ENCODE peak calls at places on chromosome 1, in eight cellular contexts. One of them, this sample, is unnamed.

GRCh38 chr1:66532214-66532613 is 1.7 kb upstream of the SGIP1 start:
- DNase-seq in SK-N-SH: no peak
- DNase-seq in GM23338: no peak
- DNase-seq in PC-3: no peak
- DNase-seq in OCI-LY7: no peak
- DNase-seq in PC-9: no peak
- DNase-seq in hepatocyte: no peak
- DNase-seq in MM.1S: no peak
- DNase-seq in this sample: no peak

GRCh38 chr1:54371936-54372385 is 34.2 kb downstream of the SSBP3 start:
- DNase-seq in SK-N-SH: no peak
- DNase-seq in GM23338: no peak
- DNase-seq in PC-3: no peak
- DNase-seq in OCI-LY7: no peak
- DNase-seq in PC-9: no peak
- DNase-seq in hepatocyte: no peak
- DNase-seq in MM.1S: no peak
- DNase-seq in this sample: no peak

GRCh38 chr1:63731117-63732043 is 42.4 kb upstream of the ROR1 start:
- DNase-seq in SK-N-SH: no peak
- DNase-seq in GM23338: peak; percentile 96
- DNase-seq in PC-3: peak; percentile 99
- DNase-seq in OCI-LY7: no peak
- DNase-seq in PC-9: peak; percentile 95
- DNase-seq in hepatocyte: peak; percentile 47
- DNase-seq in MM.1S: no peak
- DNase-seq in this sample: peak; percentile 95

GRCh38 chr1:77783141-77783540 is 3.7 kb downstream of the MIGA1 start:
- DNase-seq in SK-N-SH: no peak
- DNase-seq in GM23338: no peak
- DNase-seq in PC-3: peak; percentile 75
- DNase-seq in OCI-LY7: no peak
- DNase-seq in PC-9: no peak
- DNase-seq in hepatocyte: no peak
- DNase-seq in MM.1S: no peak
- DNase-seq in this sample: no peak

GRCh38 chr1:214494706-214495105 is 56.7 kb downstream of the PTPN14 start:
- DNase-seq in SK-N-SH: no peak
- DNase-seq in GM23338: no peak
- DNase-seq in PC-3: peak; percentile 89
- DNase-seq in OCI-LY7: no peak
- DNase-seq in PC-9: peak; percentile 99
- DNase-seq in hepatocyte: peak; percentile 29
- DNase-seq in MM.1S: no peak
- DNase-seq in this sample: no peak

GRCh38 chr1:151611288-151611790 is 511 bp upstream of the SNX27 start:
- DNase-seq in SK-N-SH: no peak
- DNase-seq in GM23338: no peak
- DNase-seq in PC-3: peak; percentile 71
- DNase-seq in OCI-LY7: no peak
- DNase-seq in PC-9: peak; percentile 95
- DNase-seq in hepatocyte: peak; percentile 85
- DNase-seq in MM.1S: no peak
- DNase-seq in this sample: peak; percentile 86

GRCh38 chr1:207152792-207153434 is 48.9 kb downstream of the C4BPA start:
- DNase-seq in SK-N-SH: no peak
- DNase-seq in GM23338: no peak
- DNase-seq in PC-3: peak; percentile 83
- DNase-seq in OCI-LY7: no peak
- DNase-seq in PC-9: peak; percentile 75
- DNase-seq in hepatocyte: no peak
- DNase-seq in MM.1S: no peak
- DNase-seq in this sample: no peak

GRCh38 chr1:46724991-46725735 is 6.2 kb upstream of the EFCAB14 start:
- DNase-seq in SK-N-SH: peak; percentile 65
- DNase-seq in GM23338: peak; percentile 91
- DNase-seq in PC-3: peak; percentile 86
- DNase-seq in OCI-LY7: peak; percentile 77
- DNase-seq in PC-9: peak; percentile 45
- DNase-seq in hepatocyte: peak; percentile 88
- DNase-seq in MM.1S: peak; percentile 75
- DNase-seq in this sample: peak; percentile 86

GRCh38 chr1:153565529-153566374 is at the start of gene S100A2:
- DNase-seq in SK-N-SH: no peak
- DNase-seq in GM23338: no peak
- DNase-seq in PC-3: peak; percentile 98
- DNase-seq in OCI-LY7: no peak
- DNase-seq in PC-9: peak; percentile 86
- DNase-seq in hepatocyte: peak; percentile 79
- DNase-seq in MM.1S: no peak
- DNase-seq in this sample: peak; percentile 98

GRCh38 chr1:52571783-52572182 is 18.9 kb upstream of the TUT4 start:
- DNase-seq in SK-N-SH: no peak
- DNase-seq in GM23338: peak; percentile 31
- DNase-seq in PC-3: peak; percentile 22
- DNase-seq in OCI-LY7: peak; percentile 29
- DNase-seq in PC-9: peak; percentile 46
- DNase-seq in hepatocyte: no peak
- DNase-seq in MM.1S: peak; percentile 35
- DNase-seq in this sample: no peak

GRCh38 chr1:207811920-207812720 is 60.3 kb downstream of the CD46 start:
- DNase-seq in SK-N-SH: peak; percentile 70
- DNase-seq in GM23338: peak; percentile 61
- DNase-seq in PC-3: peak; percentile 36
- DNase-seq in OCI-LY7: no peak
- DNase-seq in PC-9: no peak
- DNase-seq in hepatocyte: peak; percentile 51
- DNase-seq in MM.1S: no peak
- DNase-seq in this sample: peak; percentile 31

GRCh38 chr1:19949016-19949415 is 25.6 kb upstream of the PLA2G2E start:
- DNase-seq in SK-N-SH: no peak
- DNase-seq in GM23338: no peak
- DNase-seq in PC-3: peak; percentile 90
- DNase-seq in OCI-LY7: no peak
- DNase-seq in PC-9: peak; percentile 89
- DNase-seq in hepatocyte: no peak
- DNase-seq in MM.1S: no peak
- DNase-seq in this sample: peak; percentile 95

GRCh38 chr1:28592314-28593071 is 428 bp downstream of the RAB42 start:
- DNase-seq in SK-N-SH: peak; percentile 79
- DNase-seq in GM23338: peak; percentile 42
- DNase-seq in PC-3: no peak
- DNase-seq in OCI-LY7: no peak
- DNase-seq in PC-9: no peak
- DNase-seq in hepatocyte: peak; percentile 39
- DNase-seq in MM.1S: no peak
- DNase-seq in this sample: peak; percentile 39

GRCh38 chr1:40818264-40818961 is 34.8 kb downstream of the KCNQ4 start:
- DNase-seq in SK-N-SH: no peak
- DNase-seq in GM23338: peak; percentile 97
- DNase-seq in PC-3: no peak
- DNase-seq in OCI-LY7: peak; percentile 84
- DNase-seq in PC-9: no peak
- DNase-seq in hepatocyte: peak; percentile 66
- DNase-seq in MM.1S: peak; percentile 73
- DNase-seq in this sample: peak; percentile 59

GRCh38 chr1:112702420-112703261 is 4.3 kb downstream of the RHOC start:
- DNase-seq in SK-N-SH: no peak
- DNase-seq in GM23338: no peak
- DNase-seq in PC-3: no peak
- DNase-seq in OCI-LY7: no peak
- DNase-seq in PC-9: no peak
- DNase-seq in hepatocyte: no peak
- DNase-seq in MM.1S: no peak
- DNase-seq in this sample: no peak

GRCh38 chr1:16006552-16007485 is 2.8 kb downstream of the SRARP start:
- DNase-seq in SK-N-SH: no peak
- DNase-seq in GM23338: no peak
- DNase-seq in PC-3: peak; percentile 46
- DNase-seq in OCI-LY7: peak; percentile 26
- DNase-seq in PC-9: peak; percentile 52
- DNase-seq in hepatocyte: no peak
- DNase-seq in MM.1S: peak; percentile 26
- DNase-seq in this sample: peak; percentile 60

GRCh38 chr1:237932806-237933205 is 42.1 kb upstream of the ZP4 start:
- DNase-seq in SK-N-SH: no peak
- DNase-seq in GM23338: no peak
- DNase-seq in PC-3: no peak
- DNase-seq in OCI-LY7: no peak
- DNase-seq in PC-9: no peak
- DNase-seq in hepatocyte: no peak
- DNase-seq in MM.1S: no peak
- DNase-seq in this sample: no peak
- H3K4me1 ChIP-seq in SK-N-SH: no peaks in the 10 kb centered on the region
- H3K4me1 ChIP-seq in GM23338: no peaks in the 10 kb centered on the region
- H3K4me1 ChIP-seq in PC-3: no peaks in the 10 kb centered on the region
- H3K4me1 ChIP-seq in OCI-LY7: no peaks in the 10 kb centered on the region
- H3K4me1 ChIP-seq in PC-9: no peaks in the 10 kb centered on the region
- H3K4me1 ChIP-seq in hepatocyte: no peaks in the 10 kb centered on the region
- H3K4me1 ChIP-seq in MM.1S: no peaks in the 10 kb centered on the region
- H3K4me1 ChIP-seq in this sample: no peaks in the 10 kb centered on the region

DNA sequence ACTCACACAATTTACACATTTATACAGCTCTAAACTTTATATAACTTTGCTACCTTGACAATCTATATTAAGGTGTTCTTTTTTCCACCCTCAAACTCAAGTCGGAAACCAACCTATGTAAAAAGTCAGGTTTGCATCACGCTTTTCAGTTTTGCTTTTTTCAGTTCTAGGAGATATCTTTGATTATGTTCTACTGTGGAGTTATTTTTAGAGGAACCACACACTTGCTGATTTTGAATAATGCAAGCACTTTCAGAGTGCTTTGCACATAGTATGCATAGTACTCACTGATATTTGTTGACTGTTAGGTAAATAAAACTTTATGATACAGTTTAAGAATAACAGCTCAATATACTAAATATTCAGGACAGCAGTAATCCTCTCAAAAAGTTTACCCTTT is 564.2 kb upstream of the ZRANB2 start:
- DNase-seq in SK-N-SH: no peak
- DNase-seq in GM23338: no peak
- DNase-seq in PC-3: no peak
- DNase-seq in OCI-LY7: no peak
- DNase-seq in PC-9: no peak
- DNase-seq in hepatocyte: no peak
- DNase-seq in MM.1S: peak; percentile 89
- DNase-seq in this sample: no peak
- H3K9me2 ChIP-seq in SK-N-SH: no peaks in the 10 kb centered on the region
- H3K9me2 ChIP-seq in GM23338: no peaks in the 10 kb centered on the region
- H3K9me2 ChIP-seq in PC-3: no peaks in the 10 kb centered on the region
- H3K9me2 ChIP-seq in OCI-LY7: no peaks in the 10 kb centered on the region
- H3K9me2 ChIP-seq in PC-9: no peaks in the 10 kb centered on the region
- H3K9me2 ChIP-seq in hepatocyte: no peaks in the 10 kb centered on the region
- H3K9me2 ChIP-seq in MM.1S: no peaks in the 10 kb centered on the region
- H3K9me2 ChIP-seq in this sample: no peaks in the 10 kb centered on the region

DNA sequence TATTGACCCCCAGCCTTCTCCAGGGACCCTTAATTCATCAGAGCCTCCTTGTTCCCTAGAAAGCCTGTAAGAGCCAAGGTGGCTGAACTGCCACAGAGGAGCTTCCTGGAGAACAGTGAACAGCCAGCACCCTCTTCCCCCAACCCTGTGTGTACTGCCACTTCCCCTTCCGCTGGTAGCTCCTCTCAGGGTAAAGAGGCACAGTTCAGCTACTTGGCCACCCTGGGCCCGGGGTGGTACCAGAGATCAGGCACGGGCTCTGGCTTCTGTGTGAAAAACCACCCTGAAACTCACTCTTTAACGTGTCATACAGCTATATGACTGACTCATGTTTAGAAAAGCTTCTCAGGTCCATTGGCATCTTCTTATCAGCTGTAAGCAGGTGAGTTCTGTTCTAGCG is 22.3 kb downstream of the ARMH1 start:
- DNase-seq in SK-N-SH: no peak
- DNase-seq in GM23338: no peak
- DNase-seq in PC-3: no peak
- DNase-seq in OCI-LY7: peak; percentile 73
- DNase-seq in PC-9: no peak
- DNase-seq in hepatocyte: no peak
- DNase-seq in MM.1S: no peak
- DNase-seq in this sample: no peak
- H3K4me1 ChIP-seq in SK-N-SH: no peaks in the 10 kb centered on the region
- H3K4me1 ChIP-seq in GM23338: no peaks in the 10 kb centered on the region
- H3K4me1 ChIP-seq in PC-3: peaks cover 16% of the 10 kb centered on the region
- H3K4me1 ChIP-seq in OCI-LY7: peaks cover 57% of the 10 kb centered on the region
- H3K4me1 ChIP-seq in PC-9: peaks cover 19% of the 10 kb centered on the region
- H3K4me1 ChIP-seq in hepatocyte: peaks cover 4% of the 10 kb centered on the region
- H3K4me1 ChIP-seq in MM.1S: no peaks in the 10 kb centered on the region
- H3K4me1 ChIP-seq in this sample: no peaks in the 10 kb centered on the region

GRCh38 chr1:220992705-220993052 is 113.4 kb downstream of the HLX start:
- DNase-seq in SK-N-SH: no peak
- DNase-seq in GM23338: no peak
- DNase-seq in PC-3: no peak
- DNase-seq in OCI-LY7: no peak
- DNase-seq in PC-9: no peak
- DNase-seq in hepatocyte: no peak
- DNase-seq in MM.1S: no peak
- DNase-seq in this sample: no peak
- H3K9me2 ChIP-seq in SK-N-SH: no peaks in the 10 kb centered on the region
- H3K9me2 ChIP-seq in GM23338: no peaks in the 10 kb centered on the region
- H3K9me2 ChIP-seq in PC-3: no peaks in the 10 kb centered on the region
- H3K9me2 ChIP-seq in OCI-LY7: no peaks in the 10 kb centered on the region
- H3K9me2 ChIP-seq in PC-9: no peaks in the 10 kb centered on the region
- H3K9me2 ChIP-seq in hepatocyte: no peaks in the 10 kb centered on the region
- H3K9me2 ChIP-seq in MM.1S: no peaks in the 10 kb centered on the region
- H3K9me2 ChIP-seq in this sample: no peaks in the 10 kb centered on the region

GRCh38 chr1:183038913-183039312 is 15.7 kb downstream of the LAMC1 start:
- DNase-seq in SK-N-SH: no peak
- DNase-seq in GM23338: no peak
- DNase-seq in PC-3: no peak
- DNase-seq in OCI-LY7: no peak
- DNase-seq in PC-9: no peak
- DNase-seq in hepatocyte: no peak
- DNase-seq in MM.1S: no peak
- DNase-seq in this sample: no peak
- H3K4me1 ChIP-seq in SK-N-SH: peaks cover 38% of the 10 kb centered on the region
- H3K4me1 ChIP-seq in GM23338: peaks cover 34% of the 10 kb centered on the region
- H3K4me1 ChIP-seq in PC-3: peaks cover 13% of the 10 kb centered on the region
- H3K4me1 ChIP-seq in OCI-LY7: peaks cover 22% of the 10 kb centered on the region
- H3K4me1 ChIP-seq in PC-9: peaks cover 5% of the 10 kb centered on the region
- H3K4me1 ChIP-seq in hepatocyte: peaks cover 33% of the 10 kb centered on the region
- H3K4me1 ChIP-seq in MM.1S: peaks cover 7% of the 10 kb centered on the region
- H3K4me1 ChIP-seq in this sample: peaks cover 53% of the 10 kb centered on the region

GRCh38 chr1:167707942-167708341 is 13.8 kb upstream of the MPZL1 start:
- DNase-seq in SK-N-SH: no peak
- DNase-seq in GM23338: no peak
- DNase-seq in PC-3: peak; percentile 35
- DNase-seq in OCI-LY7: no peak
- DNase-seq in PC-9: no peak
- DNase-seq in hepatocyte: no peak
- DNase-seq in MM.1S: no peak
- DNase-seq in this sample: no peak
- H3K9me2 ChIP-seq in SK-N-SH: no peaks in the 10 kb centered on the region
- H3K9me2 ChIP-seq in GM23338: no peaks in the 10 kb centered on the region
- H3K9me2 ChIP-seq in PC-3: no peaks in the 10 kb centered on the region
- H3K9me2 ChIP-seq in OCI-LY7: no peaks in the 10 kb centered on the region
- H3K9me2 ChIP-seq in PC-9: no peaks in the 10 kb centered on the region
- H3K9me2 ChIP-seq in hepatocyte: no peaks in the 10 kb centered on the region
- H3K9me2 ChIP-seq in MM.1S: no peaks in the 10 kb centered on the region
- H3K9me2 ChIP-seq in this sample: no peaks in the 10 kb centered on the region

DNA sequence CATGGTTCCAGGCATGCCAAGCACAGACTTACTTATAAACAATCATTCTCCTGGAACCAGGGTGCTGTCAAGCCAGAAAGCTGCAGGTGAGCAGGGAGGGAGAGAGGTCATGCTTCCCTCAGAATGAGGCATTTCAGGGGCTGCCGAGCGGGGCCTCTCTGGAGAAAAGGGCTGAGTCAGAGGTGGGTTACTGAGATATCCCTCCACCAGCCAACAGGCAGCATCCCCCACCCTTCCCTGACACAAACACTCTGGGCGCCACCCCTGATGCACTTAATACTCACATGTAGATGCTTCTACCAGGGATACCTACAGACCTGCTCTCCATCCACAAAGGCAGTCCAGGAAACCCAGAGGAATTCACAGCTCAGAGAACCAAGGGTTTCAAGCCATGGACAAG is 13.1 kb downstream of the STK40 start:
- DNase-seq in SK-N-SH: no peak
- DNase-seq in GM23338: peak; percentile 58
- DNase-seq in PC-3: no peak
- DNase-seq in OCI-LY7: no peak
- DNase-seq in PC-9: no peak
- DNase-seq in hepatocyte: no peak
- DNase-seq in MM.1S: no peak
- DNase-seq in this sample: peak; percentile 19
- H3K4me1 ChIP-seq in SK-N-SH: peaks cover 55% of the 10 kb centered on the region
- H3K4me1 ChIP-seq in GM23338: peaks cover 39% of the 10 kb centered on the region
- H3K4me1 ChIP-seq in PC-3: peaks cover 50% of the 10 kb centered on the region
- H3K4me1 ChIP-seq in OCI-LY7: peaks cover 87% of the 10 kb centered on the region
- H3K4me1 ChIP-seq in PC-9: peaks cover 49% of the 10 kb centered on the region
- H3K4me1 ChIP-seq in hepatocyte: peaks cover 38% of the 10 kb centered on the region
- H3K4me1 ChIP-seq in MM.1S: peaks cover 34% of the 10 kb centered on the region
- H3K4me1 ChIP-seq in this sample: peaks cover 41% of the 10 kb centered on the region